ENCODE peak calls at places on chromosome 16, in five cellular contexts. D is fibroblast of lung, Y is PC-9, X is MM.1S, P is HCT116. Z is an unnamed sample. For H3K4me1, the result is how much of the 10 kb centered on the place peaks cover.

GRCh38 chr16:53773150-53773846 is 69.3 kb downstream of the FTO start:
- DNase-seq in X (no peak), D (peak), Y (peak), P (no peak), Z (no peak)

GRCh38 chr16:11160676-11161115 is 95.3 kb downstream of the SOCS1 start:
- DNase-seq in P (no peak), D (no peak), Y (no peak), X (no peak), Z (peak)

GRCh38 chr16:82935781-82936180 is 309.0 kb downstream of the CDH13 start:
- DNase-seq in D (no peak), P (no peak), X (no peak), Y (no peak), Z (no peak)

GRCh38 chr16:66248096-66248495 is 118.4 kb upstream of the CDH5 start:
- DNase-seq in P (no peak), Y (no peak), D (peak), X (no peak), Z (peak)

GRCh38 chr16:86735727-86736126 is 157.4 kb downstream of the FOXL1 start:
- DNase-seq in P (no peak), Y (no peak), X (no peak), D (no peak), Z (no peak)

GRCh38 chr16:49650603-49651002 is 205.3 kb downstream of the ZNF423 start:
- DNase-seq in D (no peak), P (no peak), X (no peak), Y (no peak), Z (no peak)

GRCh38 chr16:29995330-29995910 is at the start of gene HIRIP3:
- DNase-seq in D (peak), P (peak), Y (peak), X (peak), Z (peak)

GRCh38 chr16:88681709-88682451 is 4.4 kb downstream of the SNAI3 start:
- DNase-seq in D (no peak), Y (no peak), X (peak), P (no peak), Z (no peak)

GRCh38 chr16:69474447-69474846 is 50.0 kb downstream of the CYB5B start:
- DNase-seq in D (no peak), Y (no peak), P (no peak), X (no peak), Z (no peak)

GRCh38 chr16:49675417-49675816 is 180.5 kb downstream of the ZNF423 start:
- DNase-seq in P (no peak), Y (no peak), D (no peak), X (no peak), Z (peak)

GRCh38 chr16:27431773-27432599 is 30.0 kb downstream of the IL21R start:
- DNase-seq in Y (no peak), P (no peak), X (no peak), D (no peak), Z (no peak)

GRCh38 chr16:593406-593805 is 3.5 kb downstream of the RAB40C start:
- DNase-seq in X (no peak), Y (peak), P (no peak), D (no peak), Z (peak)

GRCh38 chr16:73058221-73058615 is 10.3 kb upstream of the ZFHX3 start:
- DNase-seq in P (no peak), Y (peak), D (no peak), X (peak), Z (peak)

GRCh38 chr16:14225457-14225856 is 154.3 kb downstream of the MRTFB start:
- DNase-seq in P (no peak), X (no peak), Y (no peak), D (no peak), Z (no peak)

GRCh38 chr16:49617710-49618330 is 238.1 kb downstream of the ZNF423 start:
- DNase-seq in D (no peak), P (no peak), X (no peak), Y (no peak), Z (no peak)

GRCh38 chr16:70553175-70553574 is 29.6 kb downstream of the SF3B3 start:
- DNase-seq in Y (no peak), D (peak), X (no peak), P (no peak), Z (peak)

GRCh38 chr16:10663744-10664143 is 31.0 kb downstream of the TEKT5 start:
- DNase-seq in X (no peak), D (no peak), P (no peak), Y (no peak), Z (no peak)

GRCh38 chr16:56425439-56425832 is at the start of gene AMFR:
- DNase-seq in X (peak), P (peak), Y (peak), D (peak), Z (peak)

GRCh38 chr16:915546-915945 is 55.2 kb downstream of the LMF1 start:
- DNase-seq in D (no peak), P (no peak), Y (no peak), X (no peak), Z (no peak)

GRCh38 chr16:89602273-89602951 is 11.0 kb upstream of the DPEP1 start:
- DNase-seq in X (no peak), D (peak), Y (peak), P (peak), Z (peak)

GRCh38 chr16:58306327-58306726 is 11.5 kb upstream of the PRSS54 start:
- DNase-seq in D (peak), X (peak), P (peak), Y (peak), Z (no peak)

GRCh38 chr16:57892041-57892440 is 78.9 kb downstream of the CNGB1 start:
- DNase-seq in X (no peak), P (no peak), D (peak), Y (no peak), Z (peak)

GRCh38 chr16:27448531-27449433 is 46.8 kb downstream of the IL21R start:
- DNase-seq in P (no peak), D (no peak), X (no peak), Y (no peak), Z (peak)

GRCh38 chr16:77657016-77657415 is 65.3 kb upstream of the NUDT7 start:
- DNase-seq in X (no peak), P (peak), Y (no peak), D (peak), Z (no peak)

GRCh38 chr16:27925612-27926011 is 137.9 kb downstream of the GSG1L start:
- DNase-seq in P (no peak), D (no peak), X (no peak), Y (no peak), Z (no peak)

GRCh38 chr16:29198731-29199521 is 207.6 kb downstream of the NPIPB11 start:
- DNase-seq in P (no peak), X (no peak), D (no peak), Y (no peak), Z (no peak)

GRCh38 chr16:77322757-77323156 is 112.1 kb downstream of the ADAMTS18 start:
- DNase-seq in X (no peak), Y (no peak), D (no peak), P (no peak), Z (no peak)

GRCh38 chr16:88290850-88291830 is 91.6 kb upstream of the ZNF469 start:
- DNase-seq in X (no peak), Y (no peak), P (no peak), D (no peak), Z (peak)

GRCh38 chr16:24427840-24428239 is 111.5 kb upstream of the RBBP6 start:
- DNase-seq in X (no peak), D (no peak), P (no peak), Y (no peak), Z (no peak)

GRCh38 chr16:23949630-23950290 is 114.0 kb downstream of the PRKCB start:
- DNase-seq in D (no peak), P (no peak), X (no peak), Y (no peak), Z (no peak)

GRCh38 chr16:11498683-11499082 is 88.0 kb downstream of the LITAF start:
- DNase-seq in P (no peak), X (no peak), Y (no peak), D (no peak), Z (no peak)

GRCh38 chr16:35596467-35596866 is 2137.1 kb downstream of the TP53TG3F start:
- DNase-seq in D (no peak), X (no peak), P (no peak), Y (no peak), Z (no peak)
- H3K4me3 ChIP-seq in D (no peak), X (no peak), P (no peak), Y (no peak), Z (no peak)

DNA sequence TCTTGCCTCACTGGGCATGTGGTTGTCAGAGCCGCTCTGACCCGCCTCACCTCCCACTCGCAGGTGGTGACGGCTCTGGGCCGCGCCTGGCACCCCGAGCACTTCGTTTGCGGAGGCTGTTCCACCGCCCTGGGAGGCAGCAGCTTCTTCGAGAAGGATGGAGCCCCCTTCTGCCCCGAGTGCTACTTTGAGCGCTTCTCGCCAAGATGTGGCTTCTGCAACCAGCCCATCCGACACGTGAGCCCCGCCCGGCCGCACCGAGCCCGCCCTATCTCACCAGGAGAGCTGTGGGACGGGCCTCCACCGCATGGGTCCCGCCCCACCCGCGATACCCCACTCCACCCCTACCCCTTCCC is 4.0 kb downstream of the TGFB1I1 start:
- DNase-seq in X (no peak), D (no peak), Y (no peak), P (no peak), Z (no peak)
- H2AFZ ChIP-seq in X (no peak), D (no peak), Y (peak), P (no peak), Z (no peak)

GRCh38 chr16:81547194-81547918 is 102.7 kb downstream of the CMIP start:
- DNase-seq in P (no peak), Y (no peak), D (no peak), X (no peak), Z (no peak)
- H3K4me1 ChIP-seq in P (under half), Y (under half), D (under half), X (under half), Z (under half)

GRCh38 chr16:3595521-3596021 is 15.8 kb downstream of the SLX4 start:
- DNase-seq in Y (no peak), X (no peak), P (no peak), D (no peak), Z (peak)
- H3K4me3 ChIP-seq in Y (no peak), X (no peak), P (no peak), D (no peak), Z (no peak)

DNA sequence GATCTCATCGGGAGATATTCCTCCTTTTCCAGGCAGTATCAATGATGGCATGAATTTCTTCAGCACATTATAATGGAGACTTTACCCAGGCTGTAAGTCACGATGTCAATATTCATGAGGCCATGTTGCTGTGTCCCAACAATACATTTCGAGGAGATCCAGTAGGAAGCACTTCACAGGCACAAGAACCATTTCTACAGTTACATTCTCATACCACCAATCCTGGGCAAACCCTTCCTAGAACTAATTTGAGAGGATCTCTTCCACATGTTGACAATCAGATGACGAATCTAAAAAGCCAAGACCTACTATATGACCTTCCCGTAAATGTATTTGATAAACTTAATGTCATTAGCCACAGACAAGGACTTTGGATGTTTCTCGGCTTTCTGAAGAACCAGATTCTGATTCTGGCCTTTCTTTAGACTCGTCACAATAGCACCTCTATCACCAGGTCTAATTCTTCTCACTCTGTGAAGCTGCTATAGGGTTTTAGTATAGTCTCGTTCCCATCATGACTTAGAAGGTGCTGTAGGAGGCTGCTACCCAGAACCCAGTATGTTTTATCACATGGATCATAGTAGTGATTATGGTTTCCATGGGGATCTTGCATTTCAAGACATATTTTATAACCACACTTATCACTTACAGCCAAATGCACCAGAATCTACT is 40.2 kb downstream of the C16orf87 start:
- DNase-seq in X (no peak), P (no peak), D (no peak), Y (no peak), Z (peak)
- H2AFZ ChIP-seq in X (peak), P (no peak), D (peak), Y (peak), Z (peak)

DNA sequence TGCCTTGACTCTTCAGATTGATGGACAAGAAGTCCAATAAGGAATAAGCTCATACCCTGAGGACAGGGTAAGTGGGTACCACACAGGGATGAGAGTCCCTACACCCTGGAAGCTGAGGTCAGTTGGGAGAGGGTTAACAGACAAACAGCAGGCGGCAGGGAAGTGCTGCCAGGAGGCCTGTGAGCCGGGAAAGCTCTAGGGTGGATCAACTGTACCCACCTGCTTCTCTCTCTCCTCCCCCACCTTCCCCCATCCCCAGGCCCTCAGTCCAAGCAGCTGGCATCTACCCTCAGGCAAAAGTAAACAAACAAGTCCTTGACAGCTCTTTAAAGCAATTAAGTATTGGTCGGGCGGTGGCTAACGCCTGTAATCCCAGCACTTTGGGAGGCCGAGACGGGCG is 20.7 kb upstream of the MYLK3 start:
- DNase-seq in P (no peak), Y (no peak), D (no peak), X (no peak), Z (no peak)
- H3K4me1 ChIP-seq in P (under half), Y (under half), D (under half), X (under half), Z (under half)

GRCh38 chr16:68090109-68090508 is 4.9 kb downstream of the NFATC3 start:
- DNase-seq in Y (no peak), D (no peak), X (no peak), P (no peak), Z (no peak)
- H3K4me3 ChIP-seq in Y (no peak), D (no peak), X (no peak), P (no peak), Z (no peak)

DNA sequence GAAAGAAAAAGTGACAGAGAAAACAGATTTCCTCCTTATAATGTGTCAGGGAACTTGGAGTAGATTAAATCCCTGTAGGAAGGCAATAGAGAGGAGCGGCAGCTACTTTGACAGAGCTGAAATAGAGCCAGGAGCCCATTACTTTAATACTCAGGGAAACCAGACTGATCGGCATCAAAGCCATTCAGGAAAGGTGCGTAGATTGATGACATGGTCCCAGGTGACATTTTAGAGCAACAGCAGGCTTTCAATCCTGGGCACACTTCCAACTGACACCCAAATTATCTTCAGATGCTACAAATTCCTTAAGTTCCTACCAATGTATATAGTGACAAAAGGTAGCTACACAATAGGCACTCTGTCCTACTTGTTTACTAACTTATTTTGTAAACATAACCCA is 821.5 kb downstream of the CDH8 start:
- DNase-seq in P (no peak), X (no peak), D (no peak), Y (no peak), Z (no peak)
- H2AFZ ChIP-seq in P (no peak), X (no peak), D (no peak), Y (no peak), Z (no peak)

DNA sequence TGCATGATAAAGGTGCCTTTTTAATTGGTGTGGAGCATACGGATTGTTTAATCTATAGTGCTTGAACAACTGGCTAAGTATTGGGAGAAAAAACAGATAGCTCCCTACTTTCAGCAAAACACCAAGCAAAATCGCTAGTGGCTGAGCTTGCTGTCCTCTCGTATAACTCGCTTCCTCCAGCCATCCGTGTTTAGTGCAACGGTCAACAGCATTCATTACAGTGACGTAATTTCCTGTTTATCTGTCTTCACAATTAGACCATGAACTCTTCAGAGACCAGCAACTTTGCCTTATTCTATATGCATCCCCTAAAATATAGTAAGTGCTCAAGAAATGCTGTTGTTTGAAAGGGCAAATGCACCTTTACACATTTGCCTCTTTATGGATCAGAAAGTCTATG is 511.9 kb downstream of the HAPSTR1 start:
- DNase-seq in P (no peak), X (no peak), D (no peak), Y (no peak), Z (no peak)
- H3K4me1 ChIP-seq in P (under half), X (under half), D (under half), Y (under half), Z (under half)

Z was measured in osteoblast.